ENCODE peak calls at places on chromosomes 13 and 19, in ten cellular contexts. One of them, this sample, is unnamed.

GRCh38 chr19:3618144-3618810 is 8.3 kb downstream of the CACTIN start:
- DNase-seq in germinal center: peak; percentile 78
- DNase-seq in stimulated activated CD8-positive, alpha-beta memory T cell treated with anti-CD3 and anti-CD28 coated beads, Interleukin-2, amount 100 ng/mL, for 1 hour: peak; percentile 24
- DNase-seq in LHCN-M2: peak; percentile 29
- DNase-seq in NCI-H446: no peak
- DNase-seq in iris pigment epithelial cell: peak; percentile 28
- DNase-seq in nephron progenitor cell: peak; percentile 74
- DNase-seq in smooth muscle cell of the brain vasculature: no peak
- DNase-seq in CD4-positive, alpha-beta T cell: peak; percentile 38
- DNase-seq in left lung: peak; percentile 75
- DNase-seq in this sample: peak; percentile 57

GRCh38 chr13:109625156-109625555 is 161.2 kb downstream of the IRS2 start:
- DNase-seq in germinal center: no peak
- DNase-seq in stimulated activated CD8-positive, alpha-beta memory T cell treated with anti-CD3 and anti-CD28 coated beads, Interleukin-2, amount 100 ng/mL, for 1 hour: no peak
- DNase-seq in LHCN-M2: no peak
- DNase-seq in NCI-H446: no peak
- DNase-seq in iris pigment epithelial cell: no peak
- DNase-seq in nephron progenitor cell: no peak
- DNase-seq in smooth muscle cell of the brain vasculature: no peak
- DNase-seq in CD4-positive, alpha-beta T cell: no peak
- DNase-seq in left lung: no peak
- DNase-seq in this sample: no peak

GRCh38 chr19:5743640-5744039 is 23.2 kb downstream of the CATSPERD start:
- DNase-seq in germinal center: no peak
- DNase-seq in stimulated activated CD8-positive, alpha-beta memory T cell treated with anti-CD3 and anti-CD28 coated beads, Interleukin-2, amount 100 ng/mL, for 1 hour: no peak
- DNase-seq in LHCN-M2: peak; percentile 5
- DNase-seq in NCI-H446: no peak
- DNase-seq in iris pigment epithelial cell: no peak
- DNase-seq in nephron progenitor cell: no peak
- DNase-seq in smooth muscle cell of the brain vasculature: no peak
- DNase-seq in CD4-positive, alpha-beta T cell: no peak
- DNase-seq in left lung: no peak
- DNase-seq in this sample: no peak

GRCh38 chr19:44636439-44637389 is 7.0 kb upstream of the PVR start:
- DNase-seq in germinal center: no peak
- DNase-seq in stimulated activated CD8-positive, alpha-beta memory T cell treated with anti-CD3 and anti-CD28 coated beads, Interleukin-2, amount 100 ng/mL, for 1 hour: no peak
- DNase-seq in LHCN-M2: no peak
- DNase-seq in NCI-H446: no peak
- DNase-seq in iris pigment epithelial cell: no peak
- DNase-seq in nephron progenitor cell: no peak
- DNase-seq in smooth muscle cell of the brain vasculature: no peak
- DNase-seq in CD4-positive, alpha-beta T cell: no peak
- DNase-seq in left lung: no peak
- DNase-seq in this sample: no peak

GRCh38 chr13:112849500-112849899 is 119.5 kb upstream of the MCF2L start:
- DNase-seq in germinal center: no peak
- DNase-seq in stimulated activated CD8-positive, alpha-beta memory T cell treated with anti-CD3 and anti-CD28 coated beads, Interleukin-2, amount 100 ng/mL, for 1 hour: no peak
- DNase-seq in LHCN-M2: peak; percentile 89
- DNase-seq in NCI-H446: no peak
- DNase-seq in iris pigment epithelial cell: peak; percentile 15
- DNase-seq in nephron progenitor cell: no peak
- DNase-seq in smooth muscle cell of the brain vasculature: no peak
- DNase-seq in CD4-positive, alpha-beta T cell: no peak
- DNase-seq in left lung: no peak
- DNase-seq in this sample: no peak

GRCh38 chr13:31786011-31786410 is 46.7 kb downstream of the RXFP2 start:
- DNase-seq in germinal center: no peak
- DNase-seq in stimulated activated CD8-positive, alpha-beta memory T cell treated with anti-CD3 and anti-CD28 coated beads, Interleukin-2, amount 100 ng/mL, for 1 hour: no peak
- DNase-seq in LHCN-M2: no peak
- DNase-seq in NCI-H446: no peak
- DNase-seq in iris pigment epithelial cell: peak; percentile 47
- DNase-seq in nephron progenitor cell: no peak
- DNase-seq in smooth muscle cell of the brain vasculature: no peak
- DNase-seq in CD4-positive, alpha-beta T cell: no peak
- DNase-seq in left lung: no peak
- DNase-seq in this sample: peak; percentile 77

GRCh38 chr19:18298601-18299000 is 17.2 kb upstream of the JUND start:
- DNase-seq in germinal center: no peak
- DNase-seq in stimulated activated CD8-positive, alpha-beta memory T cell treated with anti-CD3 and anti-CD28 coated beads, Interleukin-2, amount 100 ng/mL, for 1 hour: no peak
- DNase-seq in LHCN-M2: no peak
- DNase-seq in NCI-H446: no peak
- DNase-seq in iris pigment epithelial cell: peak; percentile 28
- DNase-seq in nephron progenitor cell: no peak
- DNase-seq in smooth muscle cell of the brain vasculature: no peak
- DNase-seq in CD4-positive, alpha-beta T cell: no peak
- DNase-seq in left lung: no peak
- DNase-seq in this sample: no peak

GRCh38 chr19:35350591-35350990 is 2.9 kb downstream of the FFAR1 start:
- DNase-seq in germinal center: peak; percentile 18
- DNase-seq in stimulated activated CD8-positive, alpha-beta memory T cell treated with anti-CD3 and anti-CD28 coated beads, Interleukin-2, amount 100 ng/mL, for 1 hour: no peak
- DNase-seq in LHCN-M2: no peak
- DNase-seq in NCI-H446: no peak
- DNase-seq in iris pigment epithelial cell: no peak
- DNase-seq in nephron progenitor cell: peak; percentile 60
- DNase-seq in smooth muscle cell of the brain vasculature: no peak
- DNase-seq in CD4-positive, alpha-beta T cell: no peak
- DNase-seq in left lung: no peak
- DNase-seq in this sample: no peak

GRCh38 chr19:39680593-39680992 is 23.7 kb upstream of the LGALS14 start:
- DNase-seq in germinal center: no peak
- DNase-seq in stimulated activated CD8-positive, alpha-beta memory T cell treated with anti-CD3 and anti-CD28 coated beads, Interleukin-2, amount 100 ng/mL, for 1 hour: no peak
- DNase-seq in LHCN-M2: no peak
- DNase-seq in NCI-H446: no peak
- DNase-seq in iris pigment epithelial cell: no peak
- DNase-seq in nephron progenitor cell: no peak
- DNase-seq in smooth muscle cell of the brain vasculature: no peak
- DNase-seq in CD4-positive, alpha-beta T cell: no peak
- DNase-seq in left lung: no peak
- DNase-seq in this sample: no peak

GRCh38 chr13:75830842-75831241 is 194.7 kb downstream of the LMO7 start:
- DNase-seq in germinal center: no peak
- DNase-seq in stimulated activated CD8-positive, alpha-beta memory T cell treated with anti-CD3 and anti-CD28 coated beads, Interleukin-2, amount 100 ng/mL, for 1 hour: no peak
- DNase-seq in LHCN-M2: peak; percentile 76
- DNase-seq in NCI-H446: no peak
- DNase-seq in iris pigment epithelial cell: peak; percentile 63
- DNase-seq in nephron progenitor cell: no peak
- DNase-seq in smooth muscle cell of the brain vasculature: no peak
- DNase-seq in CD4-positive, alpha-beta T cell: no peak
- DNase-seq in left lung: no peak
- DNase-seq in this sample: peak; percentile 71

GRCh38 chr13:23870356-23871146 is 18.6 kb downstream of the MIPEP start:
- DNase-seq in germinal center: no peak
- DNase-seq in stimulated activated CD8-positive, alpha-beta memory T cell treated with anti-CD3 and anti-CD28 coated beads, Interleukin-2, amount 100 ng/mL, for 1 hour: no peak
- DNase-seq in LHCN-M2: peak; percentile 73
- DNase-seq in NCI-H446: no peak
- DNase-seq in iris pigment epithelial cell: no peak
- DNase-seq in nephron progenitor cell: no peak
- DNase-seq in smooth muscle cell of the brain vasculature: no peak
- DNase-seq in CD4-positive, alpha-beta T cell: no peak
- DNase-seq in left lung: no peak
- DNase-seq in this sample: peak; percentile 9

GRCh38 chr13:109610517-109610916 is 175.9 kb downstream of the IRS2 start:
- DNase-seq in germinal center: no peak
- DNase-seq in stimulated activated CD8-positive, alpha-beta memory T cell treated with anti-CD3 and anti-CD28 coated beads, Interleukin-2, amount 100 ng/mL, for 1 hour: peak; percentile 4
- DNase-seq in LHCN-M2: peak; percentile 5
- DNase-seq in NCI-H446: no peak
- DNase-seq in iris pigment epithelial cell: peak; percentile 22
- DNase-seq in nephron progenitor cell: peak; percentile 7
- DNase-seq in smooth muscle cell of the brain vasculature: no peak
- DNase-seq in CD4-positive, alpha-beta T cell: peak; percentile 33
- DNase-seq in left lung: peak; percentile 40
- DNase-seq in this sample: no peak

GRCh38 chr19:35296644-35297514 is 4.9 kb downstream of the MAG start:
- DNase-seq in germinal center: peak; percentile 33
- DNase-seq in stimulated activated CD8-positive, alpha-beta memory T cell treated with anti-CD3 and anti-CD28 coated beads, Interleukin-2, amount 100 ng/mL, for 1 hour: no peak
- DNase-seq in LHCN-M2: no peak
- DNase-seq in NCI-H446: no peak
- DNase-seq in iris pigment epithelial cell: no peak
- DNase-seq in nephron progenitor cell: no peak
- DNase-seq in smooth muscle cell of the brain vasculature: no peak
- DNase-seq in CD4-positive, alpha-beta T cell: no peak
- DNase-seq in left lung: no peak
- DNase-seq in this sample: no peak

GRCh38 chr19:4922530-4923378 is 13.5 kb downstream of the UHRF1 start:
- DNase-seq in germinal center: no peak
- DNase-seq in stimulated activated CD8-positive, alpha-beta memory T cell treated with anti-CD3 and anti-CD28 coated beads, Interleukin-2, amount 100 ng/mL, for 1 hour: no peak
- DNase-seq in LHCN-M2: no peak
- DNase-seq in NCI-H446: no peak
- DNase-seq in iris pigment epithelial cell: no peak
- DNase-seq in nephron progenitor cell: no peak
- DNase-seq in smooth muscle cell of the brain vasculature: no peak
- DNase-seq in CD4-positive, alpha-beta T cell: no peak
- DNase-seq in left lung: peak; percentile 52
- DNase-seq in this sample: no peak

GRCh38 chr19:13987101-13987890 is 18.8 kb downstream of the RFX1 start:
- DNase-seq in germinal center: no peak
- DNase-seq in stimulated activated CD8-positive, alpha-beta memory T cell treated with anti-CD3 and anti-CD28 coated beads, Interleukin-2, amount 100 ng/mL, for 1 hour: no peak
- DNase-seq in LHCN-M2: no peak
- DNase-seq in NCI-H446: no peak
- DNase-seq in iris pigment epithelial cell: no peak
- DNase-seq in nephron progenitor cell: peak; percentile 49
- DNase-seq in smooth muscle cell of the brain vasculature: no peak
- DNase-seq in CD4-positive, alpha-beta T cell: no peak
- DNase-seq in left lung: peak; percentile 83
- DNase-seq in this sample: no peak

GRCh38 chr19:42184401-42184861 is 33.0 kb downstream of the DEDD2 start:
- DNase-seq in germinal center: peak; percentile 74
- DNase-seq in stimulated activated CD8-positive, alpha-beta memory T cell treated with anti-CD3 and anti-CD28 coated beads, Interleukin-2, amount 100 ng/mL, for 1 hour: peak; percentile 51
- DNase-seq in LHCN-M2: peak; percentile 77
- DNase-seq in NCI-H446: peak; percentile 85
- DNase-seq in iris pigment epithelial cell: peak; percentile 71
- DNase-seq in nephron progenitor cell: peak; percentile 88
- DNase-seq in smooth muscle cell of the brain vasculature: peak; percentile 44
- DNase-seq in CD4-positive, alpha-beta T cell: peak; percentile 65
- DNase-seq in left lung: peak; percentile 71
- DNase-seq in this sample: peak; percentile 93

GRCh38 chr19:42201489-42202289 is 15.8 kb downstream of the DEDD2 start:
- DNase-seq in germinal center: peak; percentile 88
- DNase-seq in stimulated activated CD8-positive, alpha-beta memory T cell treated with anti-CD3 and anti-CD28 coated beads, Interleukin-2, amount 100 ng/mL, for 1 hour: peak; percentile 16
- DNase-seq in LHCN-M2: no peak
- DNase-seq in NCI-H446: no peak
- DNase-seq in iris pigment epithelial cell: no peak
- DNase-seq in nephron progenitor cell: no peak
- DNase-seq in smooth muscle cell of the brain vasculature: no peak
- DNase-seq in CD4-positive, alpha-beta T cell: peak; percentile 28
- DNase-seq in left lung: peak; percentile 82
- DNase-seq in this sample: no peak

This sample was measured in AG10803.